ENCODE peak calls at places on chromosomes 11 and 22, in seven cellular contexts. D is H1, K is GM10248, A is right lobe of liver, I is testis, Y is B cell, Q is colonic mucosa. T is an unnamed sample.

GRCh38 chr11:113082501-113082900 is 121.3 kb downstream of the NCAM1 start:
- DNase-seq in D (no peak), K (no peak), A (no peak), I (no peak), Y (no peak), Q (no peak), T (no peak)

GRCh38 chr11:59918987-59919589 is 19.1 kb upstream of the OOSP1 start:
- DNase-seq in D (no peak), K (peak), A (no peak), I (peak), Y (no peak), Q (peak), T (peak)

GRCh38 chr22:35313311-35314121 is 13.8 kb downstream of the TOM1 start:
- DNase-seq in D (no peak), K (no peak), A (no peak), I (no peak), Y (no peak), Q (no peak), T (no peak)

GRCh38 chr11:46278387-46279173 is 1.1 kb downstream of the CREB3L1 start:
- DNase-seq in D (no peak), K (no peak), A (no peak), I (peak), Y (no peak), Q (peak), T (peak)

GRCh38 chr11:2771758-2772466 is 72.1 kb upstream of the KCNQ1OT1 start:
- DNase-seq in D (no peak), K (no peak), A (peak), I (peak), Y (peak), Q (peak), T (no peak)

GRCh38 chr11:59801981-59802638 is 8.5 kb downstream of the MRPL16 start:
- DNase-seq in D (no peak), K (no peak), A (no peak), I (no peak), Y (no peak), Q (no peak), T (no peak)

GRCh38 chr11:111335124-111335535 is 36.8 kb downstream of the POU2AF3 start:
- DNase-seq in D (no peak), K (no peak), A (no peak), I (no peak), Y (no peak), Q (no peak), T (no peak)

GRCh38 chr11:108890482-108891092 is 225.7 kb downstream of the DDX10 start:
- DNase-seq in D (no peak), K (no peak), A (no peak), I (no peak), Y (no peak), Q (no peak), T (no peak)

GRCh38 chr11:86145439-86146156 is 76.7 kb upstream of the PICALM start:
- DNase-seq in D (no peak), K (no peak), A (no peak), I (no peak), Y (no peak), Q (no peak), T (no peak)

GRCh38 chr11:117634756-117635593 is 162.0 kb downstream of the DSCAML1 start:
- DNase-seq in D (no peak), K (no peak), A (no peak), I (no peak), Y (no peak), Q (no peak), T (no peak)

GRCh38 chr11:76790251-76790650 is 7.1 kb downstream of the TSKU start:
- DNase-seq in D (no peak), K (no peak), A (peak), I (peak), Y (peak), Q (no peak), T (no peak)

GRCh38 chr11:76323804-76324203 is 57.1 kb downstream of the THAP12 start:
- DNase-seq in D (no peak), K (no peak), A (no peak), I (no peak), Y (no peak), Q (no peak), T (no peak)

GRCh38 chr22:50082197-50082715 is 3.0 kb downstream of the MLC1 start:
- DNase-seq in D (no peak), K (no peak), A (no peak), I (no peak), Y (no peak), Q (no peak), T (no peak)

GRCh38 chr11:110979696-110980095 is 265.8 kb upstream of the POU2AF2 start:
- DNase-seq in D (no peak), K (no peak), A (no peak), I (no peak), Y (no peak), Q (no peak), T (no peak)

GRCh38 chr11:1639102-1639620 is 9.6 kb downstream of the KRTAP5-5 start:
- DNase-seq in D (no peak), K (no peak), A (no peak), I (no peak), Y (no peak), Q (peak), T (no peak)

GRCh38 chr11:9716275-9717039 is 52.6 kb downstream of the SWAP70 start:
- DNase-seq in D (no peak), K (peak), A (no peak), I (peak), Y (peak), Q (no peak), T (no peak)

DNA sequence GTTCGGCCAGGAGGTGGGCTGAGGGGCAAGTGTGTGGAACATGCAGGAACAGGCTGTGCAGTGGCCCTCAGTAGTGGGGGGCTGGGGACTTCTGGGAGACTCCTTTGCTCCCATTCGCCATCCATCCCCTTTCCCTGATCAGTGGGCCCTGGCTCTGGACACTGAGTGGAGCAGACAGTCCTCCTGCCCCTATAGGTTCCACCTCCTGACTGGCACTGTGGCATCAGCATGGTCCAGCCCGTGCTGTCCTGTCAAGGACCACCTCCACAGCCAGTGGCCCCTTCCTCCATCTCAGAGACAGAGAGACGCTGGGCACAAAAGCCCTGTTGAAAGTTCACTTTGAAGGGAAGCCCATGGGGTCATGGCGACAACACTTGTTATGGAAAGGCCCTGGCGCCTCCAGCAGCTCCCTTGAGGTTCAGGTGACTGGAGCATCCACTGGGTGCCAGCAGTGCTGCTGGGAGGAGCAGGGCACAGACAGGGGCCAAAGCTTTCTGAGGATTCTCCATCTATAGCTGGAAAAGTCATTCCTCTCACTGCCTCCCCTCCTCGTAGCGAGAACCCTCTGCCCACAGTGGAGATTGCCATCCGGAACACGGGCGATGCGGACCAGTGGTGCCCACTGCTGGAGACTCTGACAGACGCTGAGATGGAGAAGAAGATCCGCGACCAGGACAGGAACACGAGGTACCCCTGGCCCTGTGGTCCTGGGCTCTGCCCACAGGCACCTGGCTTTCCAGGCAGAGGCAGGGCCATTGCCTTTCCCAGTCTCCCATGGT is 5.6 kb downstream of the DERL3 start:
- DNase-seq in D (no peak), K (no peak), A (peak), I (no peak), Y (peak), Q (no peak), T (no peak)
- TF ChIP-seq CTCF in D (no peak), K (no peak), A (no peak), I (no peak), Y (no peak), Q (no peak), T (no peak)

GRCh38 chr11:120431633-120432032 is 79.9 kb upstream of the GRIK4 start:
- DNase-seq in D (no peak), K (no peak), A (no peak), I (no peak), Y (no peak), Q (no peak), T (no peak)
- TF ChIP-seq CTCF in D (peak), K (no peak), A (no peak), I (no peak), Y (no peak), Q (no peak), T (no peak)

DNA sequence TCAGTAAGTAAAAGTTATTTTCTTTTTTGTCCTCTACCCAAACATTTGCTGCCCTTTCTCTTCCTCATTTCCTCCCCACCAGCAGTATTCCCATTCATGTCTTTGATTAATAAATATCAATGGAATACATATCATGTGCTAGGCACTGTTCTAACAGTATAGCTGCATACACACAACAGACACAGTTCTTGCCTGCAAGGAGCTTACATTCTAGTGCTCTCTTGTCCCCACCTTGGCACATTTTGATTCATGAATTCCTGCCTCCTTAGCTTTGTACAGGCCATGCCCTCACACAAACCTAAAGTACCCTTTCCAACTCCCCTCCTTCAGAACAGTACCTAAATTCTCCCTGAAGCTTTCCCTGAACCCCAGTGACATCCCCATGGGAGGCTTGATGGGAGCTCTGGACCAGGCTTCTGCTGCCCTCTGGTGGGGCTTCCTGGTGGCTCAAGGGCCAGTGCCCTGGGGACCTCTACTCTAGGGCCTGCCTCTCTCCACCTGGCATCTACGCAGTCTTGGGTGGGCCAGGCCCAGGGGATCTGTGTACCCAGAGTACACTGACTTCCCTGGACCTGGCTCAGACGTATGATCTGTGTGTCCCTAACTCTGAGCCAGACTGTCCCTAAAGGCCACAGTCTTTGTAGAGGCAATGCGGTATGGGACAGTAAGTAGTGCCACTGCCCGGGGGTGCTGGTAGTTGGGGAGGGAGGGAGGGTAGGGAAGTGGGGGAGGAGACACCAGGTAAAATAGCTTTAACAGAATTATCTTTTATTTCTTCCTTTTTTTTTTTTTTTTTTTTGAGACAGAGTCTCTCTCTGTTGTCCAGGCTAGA is 14.1 kb downstream of the RPS13 start:
- DNase-seq in D (peak), K (peak), A (peak), I (peak), Y (peak), Q (peak), T (no peak)
- TF ChIP-seq CTCF in D (peak), K (peak), A (peak), I (peak), Y (peak), Q (peak), T (peak)

DNA sequence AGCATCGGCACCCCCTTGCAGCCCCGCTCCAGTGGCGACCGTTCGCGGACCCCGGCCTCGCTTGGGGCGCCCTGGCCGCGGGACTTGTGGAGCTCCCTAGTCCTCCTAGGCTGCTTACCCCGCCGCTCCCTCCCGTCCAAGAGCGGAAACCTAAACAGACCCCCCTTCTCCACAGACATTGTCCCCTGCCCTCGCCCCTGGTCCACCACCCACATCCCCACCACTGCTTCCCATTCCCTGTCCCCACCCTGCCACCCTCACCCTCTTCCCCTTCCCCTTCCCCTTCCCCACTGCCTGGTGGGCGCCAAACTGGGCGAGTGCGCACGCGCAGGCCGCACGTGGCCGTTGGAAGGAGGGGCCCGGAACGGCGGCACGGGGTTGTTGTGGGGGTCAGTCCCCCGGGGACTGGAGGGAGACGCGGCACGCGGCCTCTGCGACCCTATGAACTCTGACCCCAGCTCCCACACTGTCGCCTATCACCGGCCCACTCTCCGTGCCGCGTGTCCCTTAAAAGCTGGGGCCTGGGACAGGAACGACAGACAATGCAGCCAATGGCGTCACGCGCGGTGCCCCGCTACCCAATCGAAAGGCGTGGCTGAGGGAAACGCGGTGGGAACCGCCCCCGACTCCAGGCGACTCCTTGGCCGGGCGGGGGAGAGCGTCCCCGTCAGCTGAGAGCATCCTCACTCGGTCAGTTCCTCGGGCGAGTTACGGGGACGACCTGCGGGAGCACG is at the start of gene SNX32:
- DNase-seq in D (no peak), K (peak), A (peak), I (peak), Y (peak), Q (peak), T (peak)
- TF ChIP-seq CTCF in D (no peak), K (no peak), A (no peak), I (no peak), Y (no peak), Q (no peak), T (no peak)

DNA sequence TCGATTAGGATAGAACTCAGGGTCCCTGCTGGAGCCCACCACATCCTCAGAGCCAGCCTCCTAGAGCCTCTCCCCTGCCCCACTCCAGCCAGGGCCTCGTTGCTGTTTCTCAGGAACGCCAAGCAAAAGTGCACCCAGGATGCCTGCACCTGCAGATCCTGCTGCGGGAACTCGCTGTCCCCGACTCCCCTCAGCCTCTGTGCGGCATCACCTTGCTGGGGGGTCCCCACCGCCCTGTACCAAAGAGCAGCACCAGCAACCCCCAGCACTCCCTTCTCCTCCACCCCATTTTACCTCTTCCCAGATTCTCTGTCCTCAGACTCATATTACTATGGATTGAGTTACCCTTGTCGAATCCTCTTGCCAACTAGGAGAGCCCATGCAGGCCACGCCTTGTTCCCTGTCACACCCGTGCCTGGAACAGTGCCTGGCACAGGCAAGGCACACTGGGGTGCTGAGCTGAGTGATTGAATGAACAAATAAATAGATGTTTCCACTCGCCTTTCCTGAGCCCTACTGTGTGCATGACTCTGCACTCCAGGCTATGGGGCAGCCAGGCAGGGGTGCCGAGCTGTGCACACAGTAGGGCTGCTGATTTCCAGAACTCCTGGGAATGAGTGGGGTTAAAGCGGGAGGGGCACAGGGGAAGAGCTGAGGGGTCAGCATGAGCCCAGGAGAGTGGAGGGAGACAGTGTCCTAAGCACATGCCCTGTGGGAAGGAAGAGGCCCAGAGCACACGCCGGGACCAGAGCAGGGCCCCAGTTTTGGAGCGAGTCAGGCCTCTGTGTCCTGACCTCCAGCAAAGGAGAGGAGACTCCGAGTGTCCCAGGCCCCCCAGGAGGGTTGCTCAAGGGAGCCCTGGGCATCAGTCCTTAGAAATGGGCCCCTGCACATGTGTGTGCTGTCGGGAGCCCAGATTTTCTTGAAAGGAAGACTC is 44.3 kb downstream of the LINC01488 start:
- DNase-seq in D (no peak), K (no peak), A (peak), I (no peak), Y (peak), Q (no peak), T (no peak)
- TF ChIP-seq CTCF in D (no peak), K (no peak), A (no peak), I (no peak), Y (no peak), Q (no peak), T (no peak)

T was measured in D721Med.